ENCODE peak calls at places on chromosomes 1 and 21, in eight cellular contexts. Q, L, S, Z, A, R, O and T are unnamed samples.
A peak's percentile ranks its signal among the peaks of the same experiment; 100 is the strongest.

GRCh38 chr1:18922319-18922726 is 20.0 kb upstream of the ALDH4A1 start:
- DNase-seq in Q (no peak), L (peak; percentile 77), S (peak; percentile 86), Z (peak; percentile 69), A (peak; percentile 82), R (no peak), O (no peak), T (no peak)

GRCh38 chr1:244052011-244052727 is 1.1 kb downstream of the ZBTB18 start:
- DNase-seq in Q (no peak), L (no peak), S (no peak), Z (no peak), A (no peak), R (no peak), O (no peak), T (no peak)

GRCh38 chr1:223079498-223079897 is 63.5 kb downstream of the TLR5 start:
- DNase-seq in Q (no peak), L (no peak), S (no peak), Z (no peak), A (no peak), R (no peak), O (no peak), T (no peak)

GRCh38 chr1:1361233-1361981 is 3.1 kb upstream of the MXRA8 start:
- DNase-seq in Q (no peak), L (no peak), S (no peak), Z (no peak), A (no peak), R (no peak), O (no peak), T (no peak)

GRCh38 chr1:24963943-24964677 is 34.0 kb upstream of the RUNX3 start:
- DNase-seq in Q (no peak), L (no peak), S (no peak), Z (no peak), A (no peak), R (no peak), O (no peak), T (no peak)

GRCh38 chr1:206808615-206809014 is 36.3 kb upstream of the IL10 start:
- DNase-seq in Q (peak; percentile 23), L (no peak), S (no peak), Z (no peak), A (peak; percentile 41), R (no peak), O (peak; percentile 23), T (peak; percentile 55)

GRCh38 chr1:67795179-67795916 is 37.9 kb downstream of the GNG12 start:
- DNase-seq in Q (no peak), L (no peak), S (no peak), Z (no peak), A (no peak), R (no peak), O (no peak), T (no peak)

GRCh38 chr21:45550552-45551210 is 8.4 kb upstream of the SLC19A1 start:
- DNase-seq in Q (peak; percentile 29), L (no peak), S (no peak), Z (no peak), A (no peak), R (no peak), O (no peak), T (no peak)

GRCh38 chr21:20949884-20950283 is 48.3 kb upstream of the NCAM2 start:
- DNase-seq in Q (no peak), L (no peak), S (no peak), Z (no peak), A (no peak), R (no peak), O (no peak), T (no peak)

GRCh38 chr1:162696286-162696862 is 64.1 kb downstream of the DDR2 start:
- DNase-seq in Q (peak; percentile 59), L (peak; percentile 4), S (peak; percentile 92), Z (peak; percentile 60), A (peak; percentile 86), R (no peak), O (no peak), T (no peak)

GRCh38 chr1:58047265-58047858 is 499.2 kb downstream of the OMA1 start:
- DNase-seq in Q (peak; percentile 26), L (no peak), S (no peak), Z (no peak), A (peak; percentile 45), R (peak; percentile 10), O (no peak), T (no peak)

GRCh38 chr1:215114154-215114933 is 31.8 kb downstream of the KCNK2 start:
- DNase-seq in Q (peak; percentile 5), L (no peak), S (peak; percentile 65), Z (no peak), A (no peak), R (no peak), O (no peak), T (no peak)

GRCh38 chr1:106268070-106268469 is 788.4 kb upstream of the PRMT6 start:
- DNase-seq in Q (no peak), L (peak; percentile 13), S (no peak), Z (no peak), A (peak; percentile 37), R (no peak), O (no peak), T (no peak)

GRCh38 chr1:36664564-36665287 is 182.0 kb upstream of the CSF3R start:
- DNase-seq in Q (no peak), L (peak; percentile 21), S (no peak), Z (no peak), A (no peak), R (no peak), O (no peak), T (no peak)

GRCh38 chr1:36327421-36328087 is 4.1 kb upstream of the EVA1B start:
- DNase-seq in Q (no peak), L (no peak), S (peak; percentile 73), Z (no peak), A (no peak), R (no peak), O (no peak), T (no peak)

GRCh38 chr1:4673494-4673893 is 19.1 kb downstream of the AJAP1 start:
- DNase-seq in Q (no peak), L (peak; percentile 48), S (no peak), Z (no peak), A (no peak), R (no peak), O (no peak), T (no peak)

GRCh38 chr1:7248402-7248805 is 463.1 kb downstream of the CAMTA1 start:
- DNase-seq in Q (no peak), L (no peak), S (no peak), Z (no peak), A (no peak), R (no peak), O (no peak), T (no peak)

GRCh38 chr1:68285046-68285445 is 52.7 kb upstream of the WLS start:
- DNase-seq in Q (no peak), L (no peak), S (no peak), Z (no peak), A (no peak), R (no peak), O (no peak), T (no peak)

GRCh38 chr1:17472814-17473213 is 33.3 kb upstream of the RCC2 start:
- DNase-seq in Q (no peak), L (no peak), S (no peak), Z (no peak), A (no peak), R (no peak), O (no peak), T (no peak)

GRCh38 chr1:6108937-6109636 is 63.4 kb downstream of the KCNAB2 start:
- DNase-seq in Q (peak; percentile 72), L (no peak), S (peak; percentile 44), Z (no peak), A (no peak), R (peak; percentile 25), O (no peak), T (no peak)

GRCh38 chr1:19066874-19067186 is 110.4 kb upstream of the IFFO2 start:
- DNase-seq in Q (no peak), L (no peak), S (no peak), Z (no peak), A (no peak), R (no peak), O (no peak), T (no peak)

GRCh38 chr1:30607723-30608122 is 115.7 kb downstream of the MATN1 start:
- DNase-seq in Q (no peak), L (no peak), S (no peak), Z (no peak), A (no peak), R (no peak), O (no peak), T (no peak)

GRCh38 chr1:78225153-78225552 is 179.4 kb downstream of the GIPC2 start:
- DNase-seq in Q (no peak), L (no peak), S (no peak), Z (no peak), A (no peak), R (no peak), O (no peak), T (no peak)